ENCODE peak calls at places on chromosomes 4 and X, in ten cellular contexts. B is heart right ventricle, R is GM12878, H is AG04450, C is A549, I is sigmoid colon, Q is suprapubic skin, J is left lung, Y is fibroblast of lung, V is tibial artery. O is an unnamed sample.

GRCh38 chr4:121358473-121358872 is 22.3 kb downstream of the QRFPR start:
- DNase-seq in V (no peak), J (no peak), R (no peak), C (no peak), H (no peak), I (no peak), B (no peak), Q (no peak), Y (peak; percentile 48), O (no peak)

GRCh38 chr4:137601924-137602323 is 69.6 kb upstream of the PCDH18 start:
- DNase-seq in Y (peak; percentile 42), H (no peak), C (no peak), I (no peak), V (no peak), B (no peak), Q (no peak), R (no peak), J (no peak), O (no peak)

GRCh38 chr4:15781427-15782095 is 3.4 kb downstream of the CD38 start:
- DNase-seq in I (no peak), C (no peak), Q (no peak), Y (no peak), H (no peak), V (no peak), R (peak; percentile 68), J (no peak), B (no peak), O (no peak)

GRCh38 chr4:150779707-150780106 is 197.8 kb downstream of the MAB21L2 start:
- DNase-seq in I (no peak), C (no peak), R (no peak), B (no peak), V (no peak), Q (no peak), Y (no peak), H (no peak), J (no peak), O (no peak)

GRCh38 chrX:129961180-129962083 is 21.0 kb upstream of the BCORL1 start:
- DNase-seq in J (peak; percentile 77), Q (peak; percentile 76), B (peak; percentile 23), C (peak; percentile 54), Y (peak; percentile 20), R (peak; percentile 17), I (peak; percentile 64), H (no peak), V (no peak), O (no peak)

GRCh38 chrX:10984213-10984612 is 126.9 kb upstream of the HCCS start:
- DNase-seq in Q (no peak), Y (no peak), H (no peak), I (no peak), V (no peak), J (no peak), R (no peak), C (no peak), B (no peak), O (no peak)

GRCh38 chr4:185920171-185920570 is 108.2 kb upstream of the SORBS2 start:
- DNase-seq in H (no peak), V (no peak), R (no peak), I (no peak), J (no peak), Q (no peak), C (no peak), B (no peak), Y (peak; percentile 65), O (no peak)

GRCh38 chr4:35124116-35124515 is 1120.2 kb downstream of the ARAP2 start:
- DNase-seq in C (no peak), V (no peak), B (no peak), H (no peak), R (no peak), Q (no peak), J (no peak), Y (peak; percentile 17), I (no peak), O (no peak)

GRCh38 chr4:44121210-44121609 is 327.4 kb downstream of the KCTD8 start:
- DNase-seq in J (no peak), Y (no peak), H (no peak), R (no peak), Q (no peak), B (no peak), V (no peak), C (no peak), I (no peak), O (no peak)

GRCh38 chr4:118265312-118266144 is 87.3 kb downstream of the PRSS12 start:
- DNase-seq in H (no peak), I (no peak), V (no peak), R (no peak), B (no peak), J (peak; percentile 46), C (no peak), Q (no peak), Y (peak; percentile 23), O (no peak)

GRCh38 chr4:127618427-127618826 is 14.3 kb upstream of the INTU start:
- DNase-seq in C (no peak), J (no peak), I (no peak), V (no peak), Q (no peak), H (no peak), Y (no peak), R (no peak), B (no peak), O (no peak)

GRCh38 chr4:127622621-127622922 is 10.2 kb upstream of the INTU start:
- DNase-seq in H (no peak), I (no peak), V (no peak), J (no peak), Y (no peak), Q (no peak), R (no peak), C (peak; percentile 69), B (no peak), O (no peak)

GRCh38 chr4:127623755-127624087 is 9.0 kb upstream of the INTU start:
- DNase-seq in H (no peak), Y (peak; percentile 42), J (no peak), R (no peak), B (no peak), Q (no peak), I (no peak), C (peak; percentile 17), V (no peak), O (no peak)

GRCh38 chr4:127624176-127624575 is 8.6 kb upstream of the INTU start:
- DNase-seq in B (no peak), H (no peak), I (no peak), Q (no peak), Y (no peak), J (no peak), R (no peak), V (no peak), C (no peak), O (no peak)

GRCh38 chr4:127622923-127623754 is 9.6 kb upstream of the INTU start:
- DNase-seq in C (peak; percentile 18), Y (peak; percentile 60), I (no peak), V (no peak), R (no peak), H (no peak), J (peak; percentile 43), B (no peak), Q (no peak), O (peak; percentile 39)
- TF ChIP-seq CTCF in C (no peak), Y (no peak), I (no peak), V (peak; percentile 36), R (no peak), H (peak; percentile 47), J (peak; percentile 20), B (peak; percentile 35), Q (no peak), O (peak; percentile 37)

GRCh38 chr4:110268790-110269189 is 70.4 kb upstream of the ELOVL6 start:
- DNase-seq in C (no peak), H (no peak), R (no peak), Q (no peak), V (no peak), B (no peak), I (no peak), J (no peak), Y (no peak), O (no peak)

GRCh38 chr4:110271986-110272385 is 73.6 kb upstream of the ELOVL6 start:
- DNase-seq in Q (no peak), H (no peak), R (no peak), J (no peak), C (no peak), I (no peak), V (no peak), B (no peak), Y (peak; percentile 50), O (no peak)

GRCh38 chr4:110266136-110266535 is 67.7 kb upstream of the ELOVL6 start:
- DNase-seq in J (no peak), C (no peak), B (no peak), V (no peak), H (no peak), R (no peak), Q (no peak), I (no peak), Y (no peak), O (no peak)

GRCh38 chr4:110268352-110268751 is 69.9 kb upstream of the ELOVL6 start:
- DNase-seq in H (no peak), Y (no peak), Q (no peak), J (no peak), R (no peak), I (no peak), C (no peak), B (no peak), V (no peak), O (no peak)

GRCh38 chr4:110270492-110271197 is 72.2 kb upstream of the ELOVL6 start:
- DNase-seq in J (no peak), H (peak; percentile 23), V (no peak), R (no peak), C (no peak), B (no peak), Q (no peak), Y (peak; percentile 95), I (no peak), O (no peak)
- H3K27ac ChIP-seq in J (no peak overlapping the region), H (no peak overlapping the region), V (no peak overlapping the region), R (no peak overlapping the region), C (no peak overlapping the region), B (no peak overlapping the region), Q (no peak overlapping the region), Y (no peak overlapping the region), I (no peak overlapping the region), O (no peak overlapping the region)

DNA sequence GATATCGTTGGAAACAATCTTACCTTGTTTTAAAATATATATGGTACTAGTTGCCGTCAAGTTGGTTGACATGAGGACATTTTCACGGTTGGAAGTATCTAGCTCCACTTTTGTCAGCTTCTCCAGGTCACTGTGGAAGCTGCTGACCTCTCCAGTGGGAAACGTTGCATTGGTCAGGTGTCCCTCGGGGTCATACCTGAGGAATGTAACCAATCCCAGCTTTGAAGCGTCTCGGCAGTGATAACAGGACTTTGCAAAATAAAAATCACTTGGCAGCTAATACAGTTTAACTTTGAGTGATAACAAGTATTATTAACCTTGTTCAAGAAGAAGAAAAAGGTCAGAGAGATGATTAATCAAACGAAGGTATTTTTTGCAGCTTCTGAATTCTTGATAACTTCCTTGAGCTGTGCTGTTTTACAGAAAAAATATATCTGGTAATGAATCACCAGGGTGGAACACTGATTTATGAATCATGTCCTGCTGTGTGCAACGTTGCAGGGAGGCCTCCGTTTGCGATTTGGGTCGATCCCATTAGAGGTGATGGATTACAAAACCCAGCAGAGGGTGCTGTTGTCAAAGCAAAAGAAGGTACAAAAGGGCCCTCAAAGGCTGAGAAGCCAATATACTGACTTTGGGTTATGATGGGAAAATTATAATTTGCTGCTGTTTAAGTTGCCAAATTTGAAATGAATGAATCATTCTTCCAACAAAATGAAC is 60.1 kb downstream of the SH2D1A start:
- DNase-seq in I (peak; percentile 64), V (no peak), R (no peak), Y (peak; percentile 62), Q (no peak), B (peak; percentile 37), J (peak; percentile 34), H (no peak), C (peak; percentile 68), O (no peak)
- TF ChIP-seq CTCF in I (no peak), V (peak; percentile 49), R (peak; percentile 79), Y (peak; percentile 46), Q (peak; percentile 45), B (peak; percentile 61), J (peak; percentile 42), H (peak; percentile 51), C (peak; percentile 60), O (peak; percentile 33)

GRCh38 chr4:1626941-1627340 is 57.2 kb downstream of the FAM53A start:
- DNase-seq in H (no peak), R (no peak), I (no peak), C (no peak), Q (no peak), V (no peak), B (no peak), Y (no peak), J (no peak), O (no peak)
- H3K27ac ChIP-seq in H (no peak overlapping the region), R (no peak overlapping the region), I (no peak overlapping the region), C (no peak overlapping the region), Q (no peak overlapping the region), V (no peak overlapping the region), B (no peak overlapping the region), Y (no peak overlapping the region), J (no peak overlapping the region), O (no peak overlapping the region)

O was measured in dorsolateral prefrontal cortex.